ENCODE peak calls at places on chromosomes 5 and 9, in six cellular contexts. V, M, X, K, G and E are unnamed samples.

GRCh38 chr5:172194985-172195774 is 1.2 kb downstream of the EFCAB9 start:
- DNase-seq in V (no peak), M (peak; percentile 50), X (no peak), K (no peak), G (no peak), E (no peak)

GRCh38 chr5:77076961-77077820 is 9.9 kb downstream of the ZBED3 start:
- DNase-seq in V (peak; percentile 87), M (no peak), X (peak; percentile 44), K (peak; percentile 65), G (peak; percentile 82), E (peak; percentile 89)

GRCh38 chr9:69671291-69671903 is 774 bp downstream of the APBA1 start:
- DNase-seq in V (peak; percentile 21), M (no peak), X (no peak), K (peak; percentile 20), G (no peak), E (no peak)

GRCh38 chr5:79416499-79416898 is 97.4 kb downstream of the HOMER1 start:
- DNase-seq in V (peak; percentile 43), M (no peak), X (no peak), K (peak; percentile 31), G (no peak), E (no peak)

GRCh38 chr5:56543431-56544385 is 271.6 kb upstream of the MAP3K1 start:
- DNase-seq in V (no peak), M (no peak), X (no peak), K (no peak), G (no peak), E (peak; percentile 26)

GRCh38 chr5:37086466-37087178 is 162.6 kb downstream of the CPLANE1 start:
- DNase-seq in V (no peak), M (no peak), X (no peak), K (peak; percentile 24), G (no peak), E (peak; percentile 52)

GRCh38 chr5:180352116-180352975 is 790 bp downstream of the GFPT2 start:
- DNase-seq in V (peak; percentile 50), M (peak; percentile 55), X (no peak), K (no peak), G (peak; percentile 53), E (peak; percentile 56)

GRCh38 chr9:97518909-97519307 is 17.4 kb downstream of the TMOD1 start:
- DNase-seq in V (no peak), M (peak; percentile 58), X (no peak), K (peak; percentile 63), G (no peak), E (peak; percentile 40)

GRCh38 chr5:102754499-102755424 is at the start of gene PAM:
- DNase-seq in V (peak; percentile 89), M (peak; percentile 75), X (peak; percentile 18), K (peak; percentile 80), G (peak; percentile 89), E (peak; percentile 92)

GRCh38 chr5:123659006-123659405 is 147.0 kb downstream of the CSNK1G3 start:
- DNase-seq in V (no peak), M (no peak), X (no peak), K (no peak), G (no peak), E (peak; percentile 71)

GRCh38 chr5:132012385-132013005 is 1.0 kb upstream of the ACSL6 start:
- DNase-seq in V (no peak), M (peak; percentile 45), X (no peak), K (peak; percentile 7), G (peak; percentile 91), E (peak; percentile 90)

GRCh38 chr9:135657416-135657815 is 5.7 kb upstream of the LCN9 start:
- DNase-seq in V (no peak), M (no peak), X (no peak), K (no peak), G (no peak), E (no peak)